ENCODE peak calls at places on chromosomes 16 and 17, in four cellular contexts. C, A, O and P are unnamed samples.

GRCh38 chr17:10177131-10177920 is 21.1 kb downstream of the GAS7 start:
- DNase-seq in C (no peak), A (no peak), O (no peak), P (no peak)

GRCh38 chr17:51128089-51128488 is 7.4 kb upstream of the SPAG9 start:
- DNase-seq in C (no peak), A (no peak), O (no peak), P (no peak)

GRCh38 chr17:66167189-66167815 is 24.6 kb downstream of the CEP112 start:
- DNase-seq in C (no peak), A (no peak), O (no peak), P (no peak)

GRCh38 chr16:90022209-90023077 is 3.2 kb upstream of the DBNDD1 start:
- DNase-seq in C (peak), A (peak), O (peak), P (no peak)

GRCh38 chr16:15542261-15542660 is 100.7 kb downstream of the MARF1 start:
- DNase-seq in C (no peak), A (no peak), O (no peak), P (no peak)

GRCh38 chr17:40915199-40915661 is 22.2 kb downstream of the KRT23 start:
- DNase-seq in C (peak), A (no peak), O (no peak), P (no peak)

GRCh38 chr17:63622571-63623390 is 564 bp downstream of the MAP3K3 start:
- DNase-seq in C (peak), A (peak), O (peak), P (peak)

GRCh38 chr16:49631521-49632041 is 224.3 kb downstream of the ZNF423 start:
- DNase-seq in C (peak), A (no peak), O (no peak), P (no peak)

GRCh38 chr16:53549970-53550406 is 47.0 kb upstream of the AKTIP start:
- DNase-seq in C (peak), A (peak), O (peak), P (no peak)

GRCh38 chr16:49562228-49562627 is 188.6 kb downstream of the C16orf78 start:
- DNase-seq in C (no peak), A (no peak), O (no peak), P (no peak)

GRCh38 chr17:499836-500543 is 147.4 kb upstream of the RPH3AL start:
- DNase-seq in C (no peak), A (no peak), O (no peak), P (no peak)

GRCh38 chr17:35523296-35523695 is 14.2 kb downstream of the SLFN12L start:
- DNase-seq in C (no peak), A (no peak), O (no peak), P (no peak)

GRCh38 chr17:31917065-31917529 is 15.6 kb upstream of the UTP6 start:
- DNase-seq in C (no peak), A (no peak), O (no peak), P (no peak)

GRCh38 chr17:39543669-39544068 is 64.1 kb downstream of the NEUROD2 start:
- DNase-seq in C (no peak), A (no peak), O (no peak), P (no peak)

GRCh38 chr17:956905-957304 is 22.7 kb downstream of the NXN start:
- DNase-seq in C (peak), A (no peak), O (no peak), P (no peak)

GRCh38 chr16:11171448-11171709 is 84.6 kb downstream of the SOCS1 start:
- DNase-seq in C (no peak), A (no peak), O (no peak), P (no peak)

GRCh38 chr17:57648720-57649119 is 96.4 kb downstream of the CCDC182 start:
- DNase-seq in C (no peak), A (no peak), O (no peak), P (no peak)

GRCh38 chr16:63289834-63290460 is 1253.7 kb upstream of the CDH8 start:
- DNase-seq in C (no peak), A (peak), O (no peak), P (no peak)

GRCh38 chr16:15897834-15898254 is 9.4 kb upstream of the CEP20 start:
- DNase-seq in C (peak), A (no peak), O (no peak), P (no peak)

GRCh38 chr16:3101018-3101840 is 2.1 kb upstream of the ZSCAN10 start:
- DNase-seq in C (peak), A (no peak), O (no peak), P (no peak)